ENCODE peak calls at places on chromosomes 13 and 19, in eight cellular contexts. G is NCI-H1417, S is COLO829, V is NCI-H226, R is HTR-8/SVneo, X is neuronal stem cell, F is KBM-7, D is MV-4-11. Q is an unnamed sample.

GRCh38 chr13:48892311-48892710 is 83.4 kb upstream of the FNDC3A start:
- DNase-seq in G (no peak), S (peak; percentile 92), V (peak; percentile 82), R (peak; percentile 41), X (no peak), F (no peak), D (peak; percentile 69), Q (no peak)

GRCh38 chr13:101695870-101696516 is 243.5 kb downstream of the ITGBL1 start:
- DNase-seq in G (no peak), S (no peak), V (no peak), R (no peak), X (no peak), F (no peak), D (peak; percentile 72), Q (no peak)

GRCh38 chr13:98252931-98253470 is 75.9 kb upstream of the RNF113B start:
- DNase-seq in G (no peak), S (peak; percentile 62), V (peak; percentile 58), R (peak; percentile 48), X (no peak), F (no peak), D (no peak), Q (no peak)

GRCh38 chr19:29544656-29545360 is 19.0 kb downstream of the VSTM2B start:
- DNase-seq in G (no peak), S (no peak), V (no peak), R (no peak), X (no peak), F (no peak), D (no peak), Q (no peak)

GRCh38 chr19:35002037-35002535 is 2.0 kb downstream of the GRAMD1A start:
- DNase-seq in G (no peak), S (no peak), V (no peak), R (no peak), X (no peak), F (no peak), D (no peak), Q (no peak)

GRCh38 chr19:54332149-54332548 is 6.8 kb downstream of the LILRA4 start:
- DNase-seq in G (no peak), S (no peak), V (no peak), R (no peak), X (no peak), F (no peak), D (no peak), Q (no peak)

GRCh38 chr13:49021953-49022352 is 46.2 kb downstream of the FNDC3A start:
- DNase-seq in G (no peak), S (no peak), V (no peak), R (no peak), X (no peak), F (no peak), D (no peak), Q (no peak)

GRCh38 chr13:98657506-98658085 is 80.7 kb upstream of the STK24 start:
- DNase-seq in G (no peak), S (no peak), V (no peak), R (no peak), X (no peak), F (no peak), D (no peak), Q (no peak)

GRCh38 chr19:44050740-44051653 is 839 bp upstream of the ZNF223 start:
- DNase-seq in G (peak; percentile 36), S (no peak), V (no peak), R (no peak), X (no peak), F (no peak), D (no peak), Q (no peak)

GRCh38 chr19:58544591-58545285 is 874 bp downstream of the TRIM28 start:
- DNase-seq in G (no peak), S (peak; percentile 66), V (peak; percentile 43), R (peak; percentile 69), X (peak; percentile 73), F (no peak), D (no peak), Q (peak; percentile 75)

GRCh38 chr13:46165485-46166220 is 16.3 kb downstream of the LCP1 start:
- DNase-seq in G (no peak), S (no peak), V (peak; percentile 55), R (no peak), X (no peak), F (no peak), D (no peak), Q (peak; percentile 18)

GRCh38 chr19:289651-290538 is 1.3 kb downstream of the PLPP2 start:
- DNase-seq in G (peak; percentile 98), S (no peak), V (peak; percentile 96), R (no peak), X (no peak), F (no peak), D (no peak), Q (peak; percentile 56)

GRCh38 chr19:10412257-10412977 is 7.9 kb upstream of the PDE4A start:
- DNase-seq in G (no peak), S (no peak), V (no peak), R (no peak), X (no peak), F (no peak), D (peak; percentile 96), Q (peak; percentile 84)

GRCh38 chr13:34577051-34577450 is 365.0 kb upstream of the NBEA start:
- DNase-seq in G (no peak), S (no peak), V (peak; percentile 60), R (no peak), X (no peak), F (no peak), D (no peak), Q (peak; percentile 7)

GRCh38 chr13:65036999-65037398 is 2193.1 kb downstream of the PCDH9 start:
- DNase-seq in G (no peak), S (no peak), V (peak; percentile 4), R (peak; percentile 5), X (no peak), F (no peak), D (no peak), Q (no peak)

GRCh38 chr13:31625115-31625514 is 114.2 kb upstream of the RXFP2 start:
- DNase-seq in G (no peak), S (no peak), V (no peak), R (no peak), X (no peak), F (no peak), D (no peak), Q (no peak)